ENCODE peak calls at places on chromosomes 7 and 10, in seven cellular contexts. B is endothelial cell of umbilical vein, D is esophagus squamous epithelium, X is heart left ventricle, W is body of pancreas, M is transverse colon, U is ovary. I is an unnamed sample. For H3K9me3, the result is how much of the 10 kb centered on the place peaks cover.

GRCh38 chr7:38339953-38340819 is 66.8 kb upstream of the TARP start:
- DNase-seq in X (no peak), M (no peak), U (no peak), B (no peak), D (no peak), W (no peak), I (no peak)

GRCh38 chr7:6031567-6031966 is 391 bp downstream of the ANKRD61 start:
- DNase-seq in X (no peak), D (no peak), B (no peak), M (no peak), W (no peak), U (no peak), I (no peak)

GRCh38 chr10:125149278-125150047 is 10.9 kb downstream of the CTBP2 start:
- DNase-seq in U (peak), W (no peak), M (peak), B (peak), D (no peak), X (peak), I (no peak)

GRCh38 chr7:154841731-154842331 is 161.1 kb downstream of the PAXIP1 start:
- DNase-seq in M (no peak), D (no peak), X (no peak), W (no peak), B (no peak), U (no peak), I (no peak)

GRCh38 chr10:26432938-26433337 is 5.2 kb upstream of the APBB1IP start:
- DNase-seq in B (no peak), X (no peak), U (no peak), D (no peak), M (no peak), W (no peak), I (no peak)

GRCh38 chr10:88473989-88474883 is 108.9 kb downstream of the RNLS start:
- DNase-seq in M (peak), D (no peak), B (no peak), W (peak), X (no peak), U (peak), I (peak)

GRCh38 chr7:30682131-30683083 is at the start of gene CRHR2:
- DNase-seq in W (no peak), U (peak), D (no peak), M (no peak), B (peak), X (peak), I (no peak)

GRCh38 chr10:79007843-79008319 is 60.9 kb upstream of the ZMIZ1 start:
- DNase-seq in W (no peak), D (no peak), M (no peak), B (no peak), X (no peak), U (no peak), I (no peak)

GRCh38 chr7:23712368-23713284 is 2.6 kb downstream of the STK31 start:
- DNase-seq in U (no peak), B (peak), M (no peak), D (no peak), W (no peak), X (no peak), I (no peak)

GRCh38 chr7:97022451-97023306 is 2.0 kb downstream of the DLX5 start:
- DNase-seq in U (no peak), D (no peak), W (no peak), B (no peak), M (no peak), X (no peak), I (no peak)
- H3K9me3 ChIP-seq in U (under half), D (under half), W (under half), B (under half), M (under half), X (under half), I (under half)

GRCh38 chr10:29946614-29946952 is 112.8 kb downstream of the JCAD start:
- DNase-seq in X (no peak), M (no peak), U (no peak), B (no peak), W (no peak), D (no peak), I (no peak)

GRCh38 chr10:29946953-29947700 is 112.3 kb downstream of the JCAD start:
- DNase-seq in W (peak), M (no peak), B (peak), D (no peak), U (peak), X (peak), I (peak)

GRCh38 chr10:29949411-29950011 is 109.9 kb downstream of the JCAD start:
- DNase-seq in B (peak), M (no peak), D (no peak), U (no peak), X (no peak), W (no peak), I (no peak)

GRCh38 chr10:29948971-29949370 is 110.4 kb downstream of the JCAD start:
- DNase-seq in X (no peak), B (no peak), M (no peak), U (no peak), D (no peak), W (peak), I (no peak)

GRCh38 chr10:29947701-29948060 is 111.7 kb downstream of the JCAD start:
- DNase-seq in D (no peak), U (no peak), W (peak), B (no peak), X (no peak), M (no peak), I (peak)
- TF ChIP-seq CTCF in D (peak), U (no peak), W (no peak), B (no peak), X (peak), M (no peak), I (peak)

DNA sequence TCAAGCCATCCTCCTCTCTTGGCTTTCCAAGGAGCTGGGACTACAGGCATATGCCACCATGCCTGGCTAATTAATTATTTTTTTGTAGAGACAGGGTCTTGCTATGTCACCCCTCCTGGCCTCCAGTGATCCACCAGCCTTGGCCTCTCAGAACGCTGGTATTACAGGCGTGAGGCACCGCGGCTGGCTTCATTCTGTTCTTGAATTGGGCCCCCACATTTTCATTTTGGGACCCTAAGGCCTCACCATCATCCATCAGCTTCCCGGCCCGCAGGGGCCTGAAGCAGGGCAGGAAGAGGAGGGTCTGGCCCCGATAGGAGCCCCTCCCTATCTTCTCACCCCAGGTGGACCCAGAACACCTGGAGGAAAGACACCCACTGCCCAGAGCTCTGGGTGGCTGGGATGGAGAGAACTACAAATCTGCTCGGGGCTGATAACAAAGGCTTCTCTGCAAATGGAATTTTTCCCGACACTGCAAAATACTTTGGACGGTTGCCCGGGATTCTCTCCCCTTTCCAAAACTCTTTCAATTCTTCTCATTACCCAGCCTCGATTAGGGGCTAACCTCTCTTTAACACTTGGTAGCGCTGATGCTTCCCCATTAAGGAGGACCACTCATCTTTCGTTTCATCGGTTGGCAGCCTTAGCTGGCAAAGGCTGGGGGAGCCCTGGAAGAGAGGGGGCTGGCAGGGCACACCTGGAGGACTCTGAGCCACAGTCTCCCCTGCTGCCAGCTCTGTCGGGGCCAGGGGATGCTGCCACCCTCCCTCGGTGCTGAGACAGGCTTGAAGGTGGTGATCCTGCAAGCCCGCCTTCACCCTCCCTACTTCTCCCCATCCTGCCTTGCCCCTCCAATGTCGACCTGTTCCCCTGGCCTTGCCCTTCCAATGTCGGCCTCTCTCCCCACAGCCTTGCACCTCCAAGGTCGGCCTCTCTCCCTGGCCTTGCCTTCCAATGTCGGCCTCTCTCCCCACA is 81.0 kb upstream of the GNA12 start:
- DNase-seq in M (no peak), D (no peak), B (no peak), U (no peak), X (no peak), W (no peak), I (no peak)
- TF ChIP-seq POLR2A in M (no peak), D (no peak), B (no peak), U (no peak), X (no peak), W (no peak), I (no peak)

GRCh38 chr10:70801854-70802253 is 13.9 kb upstream of the SGPL1 start:
- DNase-seq in X (no peak), U (no peak), B (no peak), D (no peak), M (no peak), W (no peak), I (no peak)
- H3K9me3 ChIP-seq in X (under half), U (under half), B (under half), D (under half), M (under half), W (under half), I (under half)